ENCODE peak calls at places on chromosome 22, in four cellular contexts. A is mesendoderm, L is HCT116, Y is H9. T is an unnamed sample.

GRCh38 chr22:49317369-49317768 is 510.3 kb downstream of the BRD1 start:
- DNase-seq in A (no peak), L (no peak), Y (no peak), T (no peak)

GRCh38 chr22:48096846-48097665 is 1334.6 kb downstream of the TBC1D22A start:
- DNase-seq in A (no peak), L (no peak), Y (peak; percentile 23), T (peak; percentile 16)

GRCh38 chr22:38786631-38787030 is 7.3 kb downstream of the DNAL4 start:
- DNase-seq in A (no peak), L (no peak), Y (no peak), T (no peak)

GRCh38 chr22:39110631-39111561 is 13.9 kb downstream of the APOBEC3H start:
- DNase-seq in A (no peak), L (no peak), Y (no peak), T (peak; percentile 68)

GRCh38 chr22:24506802-24507438 is 11.8 kb downstream of the UPB1 start:
- DNase-seq in A (no peak), L (no peak), Y (peak; percentile 50), T (no peak)

GRCh38 chr22:43131773-43132501 is 11.3 kb downstream of the MCAT start:
- DNase-seq in A (no peak), L (no peak), Y (no peak), T (no peak)

GRCh38 chr22:49971232-49972162 is 10.9 kb downstream of the PIM3 start:
- DNase-seq in A (no peak), L (no peak), Y (peak; percentile 47), T (peak; percentile 64)

GRCh38 chr22:41330169-41330568 is 28.8 kb downstream of the ZC3H7B start:
- DNase-seq in A (no peak), L (no peak), Y (no peak), T (no peak)

GRCh38 chr22:34847072-34847471 is 218.9 kb upstream of the ISX start:
- DNase-seq in A (peak; percentile 27), L (no peak), Y (no peak), T (no peak)

GRCh38 chr22:24285245-24285644 is 14.6 kb downstream of the SPECC1L start:
- DNase-seq in A (no peak), L (peak; percentile 22), Y (no peak), T (no peak)

GRCh38 chr22:37559901-37560681 is at the start of gene CDC42EP1:
- DNase-seq in A (peak; percentile 84), L (no peak), Y (peak; percentile 47), T (peak; percentile 74)

GRCh38 chr22:50530280-50530856 is 556 bp upstream of the TYMP start:
- DNase-seq in A (no peak), L (peak; percentile 73), Y (peak; percentile 41), T (peak; percentile 52)

GRCh38 chr22:23072035-23072910 is 2.0 kb downstream of the GNAZ start:
- DNase-seq in A (peak; percentile 16), L (no peak), Y (no peak), T (no peak)

GRCh38 chr22:25629613-25630012 is 65.1 kb downstream of the GRK3 start:
- DNase-seq in A (no peak), L (no peak), Y (no peak), T (no peak)

GRCh38 chr22:35258144-35258988 is 1.1 kb downstream of the HMGXB4 start:
- DNase-seq in A (peak; percentile 84), L (no peak), Y (peak; percentile 46), T (peak; percentile 85)

GRCh38 chr22:31719850-31720471 is 30.0 kb downstream of the PRR14L start:
- DNase-seq in A (no peak), L (no peak), Y (no peak), T (no peak)
- H3K9ac ChIP-seq in A (no peak overlapping the region), L (no peak overlapping the region), Y (no peak overlapping the region), T (no peak overlapping the region)

DNA sequence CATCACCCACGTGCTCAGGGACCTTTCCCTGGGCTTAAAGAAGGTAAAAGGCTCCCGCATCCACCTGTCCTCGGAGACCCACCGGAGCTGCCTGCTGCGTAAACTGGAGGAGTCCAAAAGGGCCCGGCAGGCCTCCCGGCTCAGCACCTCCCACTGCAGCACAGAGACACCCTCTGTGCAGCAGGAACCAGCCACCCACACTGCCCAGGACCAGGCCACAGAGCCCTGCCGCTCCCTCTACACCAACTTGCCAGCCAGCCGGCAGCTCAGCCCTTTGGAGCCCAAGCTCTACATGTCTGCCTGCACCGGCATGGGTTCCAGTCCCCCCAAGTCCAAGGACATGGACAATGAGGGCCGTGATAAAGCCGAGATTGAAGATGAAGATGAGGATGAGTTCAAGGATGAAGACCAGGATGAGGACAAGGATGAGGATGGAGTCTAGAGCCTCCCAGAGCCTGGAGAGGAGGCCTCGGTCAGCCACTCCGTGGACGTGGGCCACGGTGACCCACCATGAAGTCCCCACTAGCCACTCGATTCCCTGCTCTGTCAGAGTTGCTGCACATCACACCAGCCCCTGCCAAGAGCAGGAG is 4.2 kb downstream of the CCDC116 start:
- DNase-seq in A (no peak), L (no peak), Y (no peak), T (no peak)
- H3K4me2 ChIP-seq in A (no peak overlapping the region), L (no peak overlapping the region), Y (no peak overlapping the region), T (no peak overlapping the region)

DNA sequence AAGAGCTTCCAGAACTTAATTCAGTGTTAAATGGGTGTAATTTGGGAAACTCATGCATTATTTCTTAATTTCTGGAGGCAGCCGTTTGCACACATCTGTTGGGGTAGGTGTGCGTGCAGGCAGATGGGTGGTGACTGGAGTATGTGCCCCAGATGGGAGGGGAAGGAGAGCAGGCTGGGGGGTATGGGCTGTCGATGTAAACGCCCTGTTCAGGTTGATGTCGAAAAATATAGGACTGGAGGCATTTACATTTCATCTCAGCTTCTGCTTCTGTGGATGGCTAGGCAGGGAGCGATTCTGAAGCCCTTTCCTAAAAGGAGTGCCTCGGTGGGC is 13.8 kb upstream of the SHISAL1 start:
- DNase-seq in A (no peak), L (no peak), Y (no peak), T (no peak)
- H3K9ac ChIP-seq in A (no peak overlapping the region), L (no peak overlapping the region), Y (no peak overlapping the region), T (no peak overlapping the region)

GRCh38 chr22:19879248-19879575 is 24.5 kb upstream of the GNB1L start:
- DNase-seq in A (no peak), L (no peak), Y (peak; percentile 29), T (no peak)
- H3K4me2 ChIP-seq in A (no peak overlapping the region), L (no peak overlapping the region), Y (no peak overlapping the region), T (no peak overlapping the region)

T was measured in neural progenitor cell.